ENCODE peak calls at places on chromosomes 3 and 15, in seven cellular contexts. One of them, this sample, is unnamed. For H3K27me3, the result is how much of the 10 kb centered on the place peaks cover.

GRCh38 chr3:127072221-127072771 is 89.4 kb downstream of the PLXNA1 start:
- DNase-seq in effector memory CD4-positive, alpha-beta T cell: no peak
- DNase-seq in cardiac muscle cell: no peak
- DNase-seq in Panc1: no peak
- DNase-seq in adrenal gland: no peak
- DNase-seq in aorta: peak
- DNase-seq in transverse colon: no peak
- DNase-seq in this sample: no peak

GRCh38 chr15:48472756-48473155 is 141.5 kb downstream of the DUT start:
- DNase-seq in adrenal gland: no peak
- DNase-seq in Panc1: no peak
- DNase-seq in cardiac muscle cell: no peak
- DNase-seq in effector memory CD4-positive, alpha-beta T cell: no peak
- DNase-seq in aorta: no peak
- DNase-seq in transverse colon: no peak
- DNase-seq in this sample: no peak

GRCh38 chr15:52008698-52009434 is 10.2 kb upstream of the MAPK6 start:
- DNase-seq in aorta: no peak
- DNase-seq in Panc1: peak
- DNase-seq in cardiac muscle cell: no peak
- DNase-seq in effector memory CD4-positive, alpha-beta T cell: no peak
- DNase-seq in adrenal gland: no peak
- DNase-seq in transverse colon: no peak
- DNase-seq in this sample: no peak

GRCh38 chr15:81280696-81281095 is 43.2 kb downstream of the STARD5 start:
- DNase-seq in transverse colon: peak
- DNase-seq in cardiac muscle cell: no peak
- DNase-seq in aorta: no peak
- DNase-seq in Panc1: no peak
- DNase-seq in adrenal gland: no peak
- DNase-seq in effector memory CD4-positive, alpha-beta T cell: no peak
- DNase-seq in this sample: no peak

GRCh38 chr3:12476238-12476897 is 7.9 kb upstream of the TSEN2 start:
- DNase-seq in cardiac muscle cell: no peak
- DNase-seq in Panc1: no peak
- DNase-seq in effector memory CD4-positive, alpha-beta T cell: no peak
- DNase-seq in aorta: no peak
- DNase-seq in adrenal gland: no peak
- DNase-seq in transverse colon: no peak
- DNase-seq in this sample: no peak

GRCh38 chr3:56801597-56802410 is at the start of gene ARHGEF3:
- DNase-seq in Panc1: peak
- DNase-seq in aorta: peak
- DNase-seq in effector memory CD4-positive, alpha-beta T cell: peak
- DNase-seq in cardiac muscle cell: peak
- DNase-seq in adrenal gland: peak
- DNase-seq in transverse colon: peak
- DNase-seq in this sample: peak

GRCh38 chr3:131067983-131068382 is 41.3 kb downstream of the NEK11 start:
- DNase-seq in aorta: no peak
- DNase-seq in Panc1: no peak
- DNase-seq in adrenal gland: no peak
- DNase-seq in cardiac muscle cell: no peak
- DNase-seq in effector memory CD4-positive, alpha-beta T cell: no peak
- DNase-seq in transverse colon: peak
- DNase-seq in this sample: no peak

GRCh38 chr3:119604878-119605277 is 7.2 kb downstream of the PLA1A start:
- DNase-seq in Panc1: no peak
- DNase-seq in cardiac muscle cell: no peak
- DNase-seq in adrenal gland: no peak
- DNase-seq in effector memory CD4-positive, alpha-beta T cell: no peak
- DNase-seq in transverse colon: no peak
- DNase-seq in aorta: no peak
- DNase-seq in this sample: no peak

GRCh38 chr15:63160638-63161037 is 3.4 kb upstream of the RPS27L start:
- DNase-seq in effector memory CD4-positive, alpha-beta T cell: no peak
- DNase-seq in aorta: no peak
- DNase-seq in cardiac muscle cell: no peak
- DNase-seq in transverse colon: no peak
- DNase-seq in Panc1: no peak
- DNase-seq in adrenal gland: no peak
- DNase-seq in this sample: no peak

GRCh38 chr3:43155464-43156121 is 49.7 kb upstream of the POMGNT2 start:
- DNase-seq in Panc1: no peak
- DNase-seq in adrenal gland: peak
- DNase-seq in effector memory CD4-positive, alpha-beta T cell: no peak
- DNase-seq in aorta: peak
- DNase-seq in cardiac muscle cell: peak
- DNase-seq in transverse colon: peak
- DNase-seq in this sample: peak

GRCh38 chr3:135917076-135917475 is 48.5 kb upstream of the PPP2R3A start:
- DNase-seq in transverse colon: no peak
- DNase-seq in effector memory CD4-positive, alpha-beta T cell: no peak
- DNase-seq in cardiac muscle cell: no peak
- DNase-seq in adrenal gland: peak
- DNase-seq in aorta: no peak
- DNase-seq in Panc1: no peak
- DNase-seq in this sample: no peak

GRCh38 chr3:128493221-128494151 is 485 bp upstream of the GATA2 start:
- DNase-seq in transverse colon: no peak
- DNase-seq in adrenal gland: peak
- DNase-seq in Panc1: no peak
- DNase-seq in aorta: no peak
- DNase-seq in effector memory CD4-positive, alpha-beta T cell: no peak
- DNase-seq in cardiac muscle cell: no peak
- DNase-seq in this sample: peak
- H3K27me3 ChIP-seq in transverse colon: half or more
- H3K27me3 ChIP-seq in adrenal gland: half or more
- H3K27me3 ChIP-seq in Panc1: under half
- H3K27me3 ChIP-seq in aorta: under half
- H3K27me3 ChIP-seq in effector memory CD4-positive, alpha-beta T cell: half or more
- H3K27me3 ChIP-seq in cardiac muscle cell: half or more
- H3K27me3 ChIP-seq in this sample: half or more

GRCh38 chr15:77656294-77656693 is 23.6 kb upstream of the LINGO1 start:
- DNase-seq in transverse colon: no peak
- DNase-seq in adrenal gland: no peak
- DNase-seq in effector memory CD4-positive, alpha-beta T cell: no peak
- DNase-seq in cardiac muscle cell: no peak
- DNase-seq in aorta: no peak
- DNase-seq in Panc1: no peak
- DNase-seq in this sample: no peak

GRCh38 chr15:77654975-77655374 is 22.3 kb upstream of the LINGO1 start:
- DNase-seq in aorta: no peak
- DNase-seq in Panc1: no peak
- DNase-seq in effector memory CD4-positive, alpha-beta T cell: no peak
- DNase-seq in cardiac muscle cell: peak
- DNase-seq in adrenal gland: no peak
- DNase-seq in transverse colon: peak
- DNase-seq in this sample: peak

GRCh38 chr15:77657629-77658238 is 25.0 kb upstream of the LINGO1 start:
- DNase-seq in aorta: no peak
- DNase-seq in Panc1: no peak
- DNase-seq in transverse colon: no peak
- DNase-seq in adrenal gland: no peak
- DNase-seq in effector memory CD4-positive, alpha-beta T cell: no peak
- DNase-seq in cardiac muscle cell: no peak
- DNase-seq in this sample: no peak

GRCh38 chr15:77664428-77664827 is 31.7 kb upstream of the LINGO1 start:
- DNase-seq in Panc1: no peak
- DNase-seq in aorta: no peak
- DNase-seq in cardiac muscle cell: no peak
- DNase-seq in transverse colon: no peak
- DNase-seq in effector memory CD4-positive, alpha-beta T cell: no peak
- DNase-seq in adrenal gland: no peak
- DNase-seq in this sample: peak

GRCh38 chr15:77659350-77660321 is 26.9 kb upstream of the LINGO1 start:
- DNase-seq in cardiac muscle cell: peak
- DNase-seq in transverse colon: peak
- DNase-seq in adrenal gland: peak
- DNase-seq in effector memory CD4-positive, alpha-beta T cell: no peak
- DNase-seq in Panc1: no peak
- DNase-seq in aorta: no peak
- DNase-seq in this sample: peak
- H3K27me3 ChIP-seq in cardiac muscle cell: under half
- H3K27me3 ChIP-seq in transverse colon: under half
- H3K27me3 ChIP-seq in adrenal gland: under half
- H3K27me3 ChIP-seq in effector memory CD4-positive, alpha-beta T cell: under half
- H3K27me3 ChIP-seq in Panc1: under half
- H3K27me3 ChIP-seq in aorta: under half
- H3K27me3 ChIP-seq in this sample: under half

GRCh38 chr3:11055496-11055895 is 62.9 kb downstream of the SLC6A1 start:
- DNase-seq in effector memory CD4-positive, alpha-beta T cell: no peak
- DNase-seq in transverse colon: no peak
- DNase-seq in Panc1: no peak
- DNase-seq in cardiac muscle cell: no peak
- DNase-seq in aorta: no peak
- DNase-seq in adrenal gland: no peak
- DNase-seq in this sample: no peak
- H3K27me3 ChIP-seq in effector memory CD4-positive, alpha-beta T cell: under half
- H3K27me3 ChIP-seq in transverse colon: under half
- H3K27me3 ChIP-seq in Panc1: under half
- H3K27me3 ChIP-seq in cardiac muscle cell: under half
- H3K27me3 ChIP-seq in aorta: under half
- H3K27me3 ChIP-seq in adrenal gland: under half
- H3K27me3 ChIP-seq in this sample: under half

GRCh38 chr3:46537316-46537715 is 28.8 kb downstream of the LRRC2 start:
- DNase-seq in Panc1: no peak
- DNase-seq in effector memory CD4-positive, alpha-beta T cell: no peak
- DNase-seq in cardiac muscle cell: no peak
- DNase-seq in aorta: no peak
- DNase-seq in adrenal gland: no peak
- DNase-seq in transverse colon: no peak
- DNase-seq in this sample: no peak
- H3K27me3 ChIP-seq in Panc1: under half
- H3K27me3 ChIP-seq in effector memory CD4-positive, alpha-beta T cell: under half
- H3K27me3 ChIP-seq in cardiac muscle cell: under half
- H3K27me3 ChIP-seq in aorta: under half
- H3K27me3 ChIP-seq in adrenal gland: under half
- H3K27me3 ChIP-seq in transverse colon: under half
- H3K27me3 ChIP-seq in this sample: under half

GRCh38 chr15:40328711-40329240 is 5.3 kb downstream of the INAFM2 start:
- DNase-seq in aorta: no peak
- DNase-seq in Panc1: no peak
- DNase-seq in effector memory CD4-positive, alpha-beta T cell: no peak
- DNase-seq in adrenal gland: no peak
- DNase-seq in transverse colon: no peak
- DNase-seq in cardiac muscle cell: no peak
- DNase-seq in this sample: no peak
- H3K27me3 ChIP-seq in aorta: under half
- H3K27me3 ChIP-seq in Panc1: under half
- H3K27me3 ChIP-seq in effector memory CD4-positive, alpha-beta T cell: under half
- H3K27me3 ChIP-seq in adrenal gland: under half
- H3K27me3 ChIP-seq in transverse colon: under half
- H3K27me3 ChIP-seq in cardiac muscle cell: under half
- H3K27me3 ChIP-seq in this sample: under half

GRCh38 chr3:139935071-139935865 is at the start of gene CLSTN2:
- DNase-seq in aorta: peak
- DNase-seq in Panc1: no peak
- DNase-seq in effector memory CD4-positive, alpha-beta T cell: no peak
- DNase-seq in adrenal gland: peak
- DNase-seq in transverse colon: peak
- DNase-seq in cardiac muscle cell: peak
- DNase-seq in this sample: peak
- H3K27me3 ChIP-seq in aorta: under half
- H3K27me3 ChIP-seq in Panc1: under half
- H3K27me3 ChIP-seq in effector memory CD4-positive, alpha-beta T cell: under half
- H3K27me3 ChIP-seq in adrenal gland: under half
- H3K27me3 ChIP-seq in transverse colon: under half
- H3K27me3 ChIP-seq in cardiac muscle cell: under half
- H3K27me3 ChIP-seq in this sample: under half

DNA sequence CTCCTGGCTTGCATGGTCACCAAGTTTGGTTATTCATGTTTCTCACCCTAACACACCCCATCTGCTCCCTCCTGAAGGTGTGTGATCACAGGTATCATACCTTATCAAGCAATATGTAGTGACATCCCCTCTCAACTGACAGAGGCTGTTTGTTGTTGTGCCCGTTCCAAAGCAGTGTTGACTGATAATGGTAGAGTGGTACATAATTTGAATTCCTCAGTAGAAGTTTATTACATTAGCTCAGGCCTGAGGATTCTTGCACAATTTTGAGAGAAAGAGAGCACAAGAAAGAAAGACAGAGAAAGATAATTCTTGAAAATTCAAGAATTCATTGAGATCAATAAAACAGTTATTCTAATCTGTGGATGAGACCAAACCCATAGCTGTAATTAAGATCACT is 69.1 kb upstream of the SATB1 start:
- DNase-seq in adrenal gland: no peak
- DNase-seq in aorta: no peak
- DNase-seq in transverse colon: no peak
- DNase-seq in Panc1: no peak
- DNase-seq in effector memory CD4-positive, alpha-beta T cell: no peak
- DNase-seq in cardiac muscle cell: no peak
- DNase-seq in this sample: no peak
- H3K27me3 ChIP-seq in adrenal gland: under half
- H3K27me3 ChIP-seq in aorta: under half
- H3K27me3 ChIP-seq in transverse colon: under half
- H3K27me3 ChIP-seq in Panc1: under half
- H3K27me3 ChIP-seq in effector memory CD4-positive, alpha-beta T cell: under half
- H3K27me3 ChIP-seq in cardiac muscle cell: under half
- H3K27me3 ChIP-seq in this sample: under half

DNA sequence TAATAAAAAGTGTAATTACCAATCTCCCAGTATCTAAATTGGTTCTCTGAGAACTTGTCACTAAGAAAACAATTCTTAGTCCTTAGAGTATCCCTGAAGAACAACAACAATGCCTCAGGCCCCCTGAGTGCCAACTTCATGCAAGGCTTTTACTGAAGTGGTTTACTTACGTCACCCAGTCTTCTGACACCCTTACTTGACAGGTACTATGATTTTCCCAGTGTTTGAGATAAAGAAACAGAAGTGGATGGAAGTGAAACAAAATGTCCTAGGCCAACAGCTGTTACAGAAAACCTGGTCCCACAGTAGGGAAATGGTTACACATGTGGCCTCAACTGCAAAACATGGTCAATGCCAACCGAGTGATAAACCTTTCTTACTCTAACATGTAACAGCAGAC is 331.1 kb downstream of the FOXP1 start:
- DNase-seq in effector memory CD4-positive, alpha-beta T cell: no peak
- DNase-seq in transverse colon: no peak
- DNase-seq in cardiac muscle cell: peak
- DNase-seq in aorta: no peak
- DNase-seq in adrenal gland: no peak
- DNase-seq in Panc1: no peak
- DNase-seq in this sample: no peak
- H3K27me3 ChIP-seq in effector memory CD4-positive, alpha-beta T cell: under half
- H3K27me3 ChIP-seq in transverse colon: under half
- H3K27me3 ChIP-seq in cardiac muscle cell: under half
- H3K27me3 ChIP-seq in aorta: under half
- H3K27me3 ChIP-seq in adrenal gland: under half
- H3K27me3 ChIP-seq in Panc1: under half
- H3K27me3 ChIP-seq in this sample: under half

DNA sequence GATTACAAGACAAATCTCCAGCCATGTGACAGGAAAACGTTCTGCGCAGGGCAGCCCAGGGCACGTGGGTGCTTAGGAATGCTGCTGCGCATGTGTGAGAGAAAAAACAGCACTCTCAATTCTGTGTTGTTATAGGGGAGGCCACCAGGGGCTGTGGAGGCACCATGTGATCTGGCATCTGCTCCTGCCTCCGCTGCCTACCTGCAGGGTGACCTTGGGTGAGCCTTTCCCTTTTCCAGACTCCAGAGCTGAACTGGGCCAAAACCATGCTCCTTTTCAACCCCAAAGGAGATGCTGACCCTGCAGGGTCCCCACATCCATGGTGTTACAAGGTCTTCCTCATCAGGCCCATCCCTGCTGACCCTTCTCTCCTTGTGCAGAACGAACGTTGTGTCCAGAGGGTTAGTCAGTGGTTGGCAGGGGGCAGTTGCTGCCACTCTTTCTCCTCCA is 81.5 kb upstream of the RASGRF1 start:
- DNase-seq in Panc1: no peak
- DNase-seq in adrenal gland: peak
- DNase-seq in cardiac muscle cell: no peak
- DNase-seq in aorta: no peak
- DNase-seq in effector memory CD4-positive, alpha-beta T cell: no peak
- DNase-seq in transverse colon: no peak
- DNase-seq in this sample: peak
- H3K27me3 ChIP-seq in Panc1: under half
- H3K27me3 ChIP-seq in adrenal gland: under half
- H3K27me3 ChIP-seq in cardiac muscle cell: under half
- H3K27me3 ChIP-seq in aorta: under half
- H3K27me3 ChIP-seq in effector memory CD4-positive, alpha-beta T cell: under half
- H3K27me3 ChIP-seq in transverse colon: under half
- H3K27me3 ChIP-seq in this sample: under half

This sample was measured in H7.